ENCODE peak calls at places on chromosomes 5 and 9, in four cellular contexts. One of them, this sample, is unnamed.

GRCh38 chr5:10564838-10565784 is 1.2 kb downstream of the ANKRD33B start:
- DNase-seq in DMS153: no peak
- DNase-seq in stimulated activated CD8-positive, alpha-beta memory T cell treated with anti-CD3 and anti-CD28 coated beads, Interleukin-4, amount 100 ng/mL, for 24 hours: no peak
- DNase-seq in NCI-H446 treated with DMSO at 0.1 percent for 48 hours: no peak
- DNase-seq in this sample: peak; percentile 45

GRCh38 chr5:1013238-1013947 is 4.8 kb downstream of the NKD2 start:
- DNase-seq in DMS153: no peak
- DNase-seq in stimulated activated CD8-positive, alpha-beta memory T cell treated with anti-CD3 and anti-CD28 coated beads, Interleukin-4, amount 100 ng/mL, for 24 hours: no peak
- DNase-seq in NCI-H446 treated with DMSO at 0.1 percent for 48 hours: no peak
- DNase-seq in this sample: no peak

GRCh38 chr9:22097712-22098111 is 88.6 kb upstream of the CDKN2B start:
- DNase-seq in DMS153: no peak
- DNase-seq in stimulated activated CD8-positive, alpha-beta memory T cell treated with anti-CD3 and anti-CD28 coated beads, Interleukin-4, amount 100 ng/mL, for 24 hours: no peak
- DNase-seq in NCI-H446 treated with DMSO at 0.1 percent for 48 hours: no peak
- DNase-seq in this sample: no peak

GRCh38 chr5:92800360-92800759 is 780.7 kb downstream of the NR2F1-AS1 start:
- DNase-seq in DMS153: peak; percentile 35
- DNase-seq in stimulated activated CD8-positive, alpha-beta memory T cell treated with anti-CD3 and anti-CD28 coated beads, Interleukin-4, amount 100 ng/mL, for 24 hours: no peak
- DNase-seq in NCI-H446 treated with DMSO at 0.1 percent for 48 hours: peak; percentile 38
- DNase-seq in this sample: peak; percentile 66

GRCh38 chr5:159184858-159185381 is 24.4 kb downstream of the RNF145 start:
- DNase-seq in DMS153: no peak
- DNase-seq in stimulated activated CD8-positive, alpha-beta memory T cell treated with anti-CD3 and anti-CD28 coated beads, Interleukin-4, amount 100 ng/mL, for 24 hours: no peak
- DNase-seq in NCI-H446 treated with DMSO at 0.1 percent for 48 hours: no peak
- DNase-seq in this sample: no peak

GRCh38 chr5:178078197-178078995 is 34.9 kb upstream of the N4BP3 start:
- DNase-seq in DMS153: no peak
- DNase-seq in stimulated activated CD8-positive, alpha-beta memory T cell treated with anti-CD3 and anti-CD28 coated beads, Interleukin-4, amount 100 ng/mL, for 24 hours: no peak
- DNase-seq in NCI-H446 treated with DMSO at 0.1 percent for 48 hours: no peak
- DNase-seq in this sample: no peak

GRCh38 chr5:15002183-15002582 is 130.6 kb upstream of the ANKH start:
- DNase-seq in DMS153: no peak
- DNase-seq in stimulated activated CD8-positive, alpha-beta memory T cell treated with anti-CD3 and anti-CD28 coated beads, Interleukin-4, amount 100 ng/mL, for 24 hours: no peak
- DNase-seq in NCI-H446 treated with DMSO at 0.1 percent for 48 hours: no peak
- DNase-seq in this sample: no peak

GRCh38 chr5:125277494-125278154 is 531.2 kb upstream of the ZNF608 start:
- DNase-seq in DMS153: no peak
- DNase-seq in stimulated activated CD8-positive, alpha-beta memory T cell treated with anti-CD3 and anti-CD28 coated beads, Interleukin-4, amount 100 ng/mL, for 24 hours: no peak
- DNase-seq in NCI-H446 treated with DMSO at 0.1 percent for 48 hours: no peak
- DNase-seq in this sample: peak; percentile 85

GRCh38 chr5:136810198-136810823 is 445.0 kb upstream of the TRPC7 start:
- DNase-seq in DMS153: no peak
- DNase-seq in stimulated activated CD8-positive, alpha-beta memory T cell treated with anti-CD3 and anti-CD28 coated beads, Interleukin-4, amount 100 ng/mL, for 24 hours: no peak
- DNase-seq in NCI-H446 treated with DMSO at 0.1 percent for 48 hours: peak; percentile 53
- DNase-seq in this sample: no peak

GRCh38 chr9:114893622-114894021 is 36.8 kb downstream of the TNFSF8 start:
- DNase-seq in DMS153: no peak
- DNase-seq in stimulated activated CD8-positive, alpha-beta memory T cell treated with anti-CD3 and anti-CD28 coated beads, Interleukin-4, amount 100 ng/mL, for 24 hours: no peak
- DNase-seq in NCI-H446 treated with DMSO at 0.1 percent for 48 hours: no peak
- DNase-seq in this sample: no peak

GRCh38 chr5:57494104-57495098 is 11.8 kb upstream of the ACTBL2 start:
- DNase-seq in DMS153: peak; percentile 84
- DNase-seq in stimulated activated CD8-positive, alpha-beta memory T cell treated with anti-CD3 and anti-CD28 coated beads, Interleukin-4, amount 100 ng/mL, for 24 hours: peak; percentile 1
- DNase-seq in NCI-H446 treated with DMSO at 0.1 percent for 48 hours: peak; percentile 82
- DNase-seq in this sample: peak; percentile 55

GRCh38 chr5:133839721-133840120 is 128.7 kb downstream of the C5orf15 start:
- DNase-seq in DMS153: no peak
- DNase-seq in stimulated activated CD8-positive, alpha-beta memory T cell treated with anti-CD3 and anti-CD28 coated beads, Interleukin-4, amount 100 ng/mL, for 24 hours: no peak
- DNase-seq in NCI-H446 treated with DMSO at 0.1 percent for 48 hours: peak; percentile 3
- DNase-seq in this sample: no peak

GRCh38 chr9:135551031-135551430 is 5.1 kb downstream of the OBP2A start:
- DNase-seq in DMS153: no peak
- DNase-seq in stimulated activated CD8-positive, alpha-beta memory T cell treated with anti-CD3 and anti-CD28 coated beads, Interleukin-4, amount 100 ng/mL, for 24 hours: no peak
- DNase-seq in NCI-H446 treated with DMSO at 0.1 percent for 48 hours: no peak
- DNase-seq in this sample: no peak

GRCh38 chr5:35657877-35658276 is 40.2 kb downstream of the SPEF2 start:
- DNase-seq in DMS153: no peak
- DNase-seq in stimulated activated CD8-positive, alpha-beta memory T cell treated with anti-CD3 and anti-CD28 coated beads, Interleukin-4, amount 100 ng/mL, for 24 hours: no peak
- DNase-seq in NCI-H446 treated with DMSO at 0.1 percent for 48 hours: no peak
- DNase-seq in this sample: no peak

GRCh38 chr9:77839459-77840140 is 191.5 kb upstream of the GNA14 start:
- DNase-seq in DMS153: no peak
- DNase-seq in stimulated activated CD8-positive, alpha-beta memory T cell treated with anti-CD3 and anti-CD28 coated beads, Interleukin-4, amount 100 ng/mL, for 24 hours: no peak
- DNase-seq in NCI-H446 treated with DMSO at 0.1 percent for 48 hours: no peak
- DNase-seq in this sample: no peak

GRCh38 chr5:169786219-169786618 is 149.1 kb downstream of the DOCK2 start:
- DNase-seq in DMS153: no peak
- DNase-seq in stimulated activated CD8-positive, alpha-beta memory T cell treated with anti-CD3 and anti-CD28 coated beads, Interleukin-4, amount 100 ng/mL, for 24 hours: no peak
- DNase-seq in NCI-H446 treated with DMSO at 0.1 percent for 48 hours: no peak
- DNase-seq in this sample: no peak

GRCh38 chr5:35198096-35198495 is 32.2 kb downstream of the PRLR start:
- DNase-seq in DMS153: peak; percentile 38
- DNase-seq in stimulated activated CD8-positive, alpha-beta memory T cell treated with anti-CD3 and anti-CD28 coated beads, Interleukin-4, amount 100 ng/mL, for 24 hours: no peak
- DNase-seq in NCI-H446 treated with DMSO at 0.1 percent for 48 hours: peak; percentile 97
- DNase-seq in this sample: peak; percentile 84

GRCh38 chr5:151312749-151313324 is 9.3 kb upstream of the SLC36A3 start:
- DNase-seq in DMS153: no peak
- DNase-seq in stimulated activated CD8-positive, alpha-beta memory T cell treated with anti-CD3 and anti-CD28 coated beads, Interleukin-4, amount 100 ng/mL, for 24 hours: no peak
- DNase-seq in NCI-H446 treated with DMSO at 0.1 percent for 48 hours: no peak
- DNase-seq in this sample: no peak

GRCh38 chr9:91589101-91589553 is 165.5 kb upstream of the NFIL3 start:
- DNase-seq in DMS153: no peak
- DNase-seq in stimulated activated CD8-positive, alpha-beta memory T cell treated with anti-CD3 and anti-CD28 coated beads, Interleukin-4, amount 100 ng/mL, for 24 hours: no peak
- DNase-seq in NCI-H446 treated with DMSO at 0.1 percent for 48 hours: no peak
- DNase-seq in this sample: no peak

GRCh38 chr5:54883374-54884194 is 101.8 kb downstream of the ESM1 start:
- DNase-seq in DMS153: no peak
- DNase-seq in stimulated activated CD8-positive, alpha-beta memory T cell treated with anti-CD3 and anti-CD28 coated beads, Interleukin-4, amount 100 ng/mL, for 24 hours: no peak
- DNase-seq in NCI-H446 treated with DMSO at 0.1 percent for 48 hours: no peak
- DNase-seq in this sample: peak; percentile 48

GRCh38 chr9:12697719-12698118 is 4.5 kb downstream of the TYRP1 start:
- DNase-seq in DMS153: no peak
- DNase-seq in stimulated activated CD8-positive, alpha-beta memory T cell treated with anti-CD3 and anti-CD28 coated beads, Interleukin-4, amount 100 ng/mL, for 24 hours: no peak
- DNase-seq in NCI-H446 treated with DMSO at 0.1 percent for 48 hours: no peak
- DNase-seq in this sample: no peak

GRCh38 chr5:87120518-87121314 is 147.0 kb upstream of the RASA1 start:
- DNase-seq in DMS153: no peak
- DNase-seq in stimulated activated CD8-positive, alpha-beta memory T cell treated with anti-CD3 and anti-CD28 coated beads, Interleukin-4, amount 100 ng/mL, for 24 hours: no peak
- DNase-seq in NCI-H446 treated with DMSO at 0.1 percent for 48 hours: peak; percentile 2
- DNase-seq in this sample: peak; percentile 83

GRCh38 chr5:163248856-163249255 is 188.5 kb upstream of the CCNG1 start:
- DNase-seq in DMS153: no peak
- DNase-seq in stimulated activated CD8-positive, alpha-beta memory T cell treated with anti-CD3 and anti-CD28 coated beads, Interleukin-4, amount 100 ng/mL, for 24 hours: no peak
- DNase-seq in NCI-H446 treated with DMSO at 0.1 percent for 48 hours: no peak
- DNase-seq in this sample: no peak